ENCODE peak calls at places on chromosomes 13 and 19, in nine cellular contexts. Q is pancreas; U is CD8-positive, alpha-beta T cell; C is transverse colon; P is hepatocyte; O is body of pancreas; H is left lung; L is OCI-LY7; M is lung. V is an unnamed sample. For H3K4me1, the result is how much of the 10 kb centered on the place peaks cover.

GRCh38 chr13:107185889-107186288 is 618.0 kb upstream of the ARGLU1 start:
- DNase-seq in H (no peak), O (no peak), U (no peak), C (no peak), Q (no peak), P (no peak), M (no peak), L (no peak), V (no peak)

GRCh38 chr19:6765738-6766356 is 1.4 kb downstream of the SH2D3A start:
- DNase-seq in C (peak), L (peak), H (peak), U (peak), M (peak), P (peak), O (peak), Q (peak), V (no peak)

GRCh38 chr13:20340136-20340758 is 108.1 kb upstream of the GJB6 start:
- DNase-seq in P (no peak), C (no peak), U (no peak), H (no peak), Q (no peak), L (no peak), O (no peak), M (no peak), V (no peak)

GRCh38 chr13:66774046-66774445 is 456.1 kb downstream of the PCDH9 start:
- DNase-seq in U (no peak), Q (no peak), O (no peak), L (no peak), M (no peak), P (no peak), C (no peak), H (no peak), V (no peak)

GRCh38 chr13:51266642-51267041 is 44.4 kb downstream of the FAM124A start:
- DNase-seq in O (no peak), Q (no peak), L (no peak), U (no peak), C (no peak), P (no peak), H (no peak), M (no peak), V (no peak)

GRCh38 chr13:50668044-50668443 is 175.4 kb downstream of the DLEU7 start:
- DNase-seq in L (no peak), C (no peak), Q (no peak), O (no peak), P (no peak), H (no peak), U (no peak), M (no peak), V (no peak)

GRCh38 chr13:98273824-98274786 is 97.0 kb upstream of the RNF113B start:
- DNase-seq in M (no peak), U (no peak), L (no peak), C (no peak), P (no peak), H (no peak), O (no peak), Q (no peak), V (no peak)

GRCh38 chr13:21898990-21899389 is 228.1 kb downstream of the FGF9 start:
- DNase-seq in M (no peak), O (no peak), H (no peak), Q (no peak), C (no peak), P (peak), L (no peak), U (no peak), V (no peak)

GRCh38 chr13:93304868-93305613 is 78.4 kb downstream of the GPC6 start:
- DNase-seq in H (no peak), L (no peak), C (no peak), P (no peak), Q (no peak), O (no peak), U (no peak), M (no peak), V (no peak)

GRCh38 chr19:715347-715746 is 6.6 kb downstream of the PALM start:
- DNase-seq in O (no peak), U (no peak), M (no peak), H (no peak), C (no peak), Q (no peak), L (no peak), P (no peak), V (no peak)

GRCh38 chr19:49256691-49257090 is 68.3 kb downstream of the SLC6A16 start:
- DNase-seq in O (no peak), P (no peak), H (no peak), Q (no peak), M (no peak), U (no peak), C (no peak), L (no peak), V (no peak)

GRCh38 chr19:47471733-47472457 is at the start of gene SLC8A2:
- DNase-seq in C (peak), U (peak), O (peak), P (peak), H (peak), Q (peak), L (peak), M (no peak), V (peak)

GRCh38 chr13:99322297-99323103 is 15.3 kb upstream of the GPR183 start:
- DNase-seq in U (peak), C (no peak), L (no peak), P (no peak), O (no peak), M (no peak), H (no peak), Q (no peak), V (no peak)

GRCh38 chr13:33787051-33787591 is 30.8 kb upstream of the RFC3 start:
- DNase-seq in O (no peak), U (no peak), Q (no peak), M (no peak), L (peak), P (no peak), H (no peak), C (no peak), V (no peak)

GRCh38 chr19:15684828-15685227 is 11.9 kb downstream of the CYP4F12 start:
- DNase-seq in U (no peak), O (no peak), P (no peak), L (no peak), M (no peak), H (no peak), Q (no peak), C (no peak), V (no peak)
- H3K4me1 ChIP-seq in U (under half), O (under half), P (under half), L (under half), M (under half), H (under half), Q (under half), C (under half), V (under half)

GRCh38 chr19:44512326-44513298 is 12.3 kb upstream of the ZNF180 start:
- DNase-seq in O (no peak), C (peak), Q (no peak), P (peak), U (no peak), M (no peak), H (no peak), L (peak), V (no peak)
- TF ChIP-seq CTCF in O (no peak), C (peak), Q (no peak), P (peak), U (no peak), M (no peak), H (no peak), L (peak), V (peak)

DNA sequence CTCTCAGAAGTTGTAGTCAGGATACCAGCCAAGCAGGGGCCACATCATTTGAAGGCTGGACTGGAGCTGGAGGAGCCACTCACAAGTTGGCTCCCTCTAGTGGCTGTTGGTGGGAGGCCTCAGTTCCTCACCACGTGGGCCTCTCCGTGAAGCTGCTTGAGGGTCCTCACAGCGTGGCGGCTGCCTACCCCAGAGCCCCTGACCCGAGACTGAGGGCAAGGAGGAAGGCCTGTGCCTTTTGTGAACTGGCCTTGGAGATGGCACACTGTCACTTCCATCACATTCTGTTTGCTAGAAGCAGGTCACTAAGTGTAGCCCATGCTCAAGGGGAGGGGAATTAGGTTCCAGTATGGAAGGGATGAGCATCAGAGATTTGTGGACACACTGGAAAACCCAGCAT is 14.6 kb downstream of the GNA11 start:
- DNase-seq in U (peak), L (peak), C (peak), Q (no peak), P (peak), O (peak), H (peak), M (peak), V (peak)
- H3K4me1 ChIP-seq in U (under half), L (under half), C (under half), Q (under half), P (under half), O (under half), H (under half), M (under half), V (half or more)

GRCh38 chr13:81480634-81481033 is 1139.7 kb upstream of the SPRY2 start:
- DNase-seq in P (peak), O (no peak), M (no peak), C (no peak), Q (no peak), U (no peak), L (no peak), H (no peak), V (no peak)
- TF ChIP-seq CTCF in P (peak), O (peak), M (no peak), C (no peak), Q (no peak), U (no peak), L (no peak), H (no peak), V (no peak)

DNA sequence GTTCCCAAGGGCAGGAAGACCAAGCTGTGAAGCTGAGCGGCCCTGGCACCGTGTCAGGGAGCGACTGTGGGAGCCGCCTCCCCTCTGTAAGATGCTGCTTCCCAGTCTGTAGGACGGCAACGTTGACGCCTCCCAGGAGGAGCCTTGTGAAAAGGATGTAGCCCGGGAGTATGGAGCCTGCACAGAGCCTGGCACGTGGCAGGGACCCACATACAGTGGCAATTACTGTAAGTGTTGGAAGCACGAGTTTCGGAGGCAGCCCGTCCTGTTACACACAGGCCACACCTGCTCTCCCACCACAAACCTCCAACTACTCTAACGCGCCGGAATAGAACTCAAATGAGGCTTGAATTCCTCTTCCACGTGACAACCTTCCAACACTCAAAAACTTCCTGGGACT is 6.6 kb downstream of the RAB20 start:
- DNase-seq in U (no peak), O (no peak), L (no peak), C (no peak), P (no peak), Q (no peak), H (no peak), M (no peak), V (no peak)
- H3K4me1 ChIP-seq in U (under half), O (half or more), L (under half), C (half or more), P (under half), Q (half or more), H (under half), M (under half), V (under half)

GRCh38 chr19:38361633-38362075 is 12.7 kb upstream of the PSMD8 start:
- DNase-seq in O (peak), P (peak), M (peak), C (peak), H (peak), L (peak), Q (peak), U (peak), V (peak)
- TF ChIP-seq CTCF in O (peak), P (no peak), M (no peak), C (peak), H (no peak), L (peak), Q (no peak), U (peak), V (no peak)